ENCODE peak calls at places on chromosomes 6 and 20, in eight cellular contexts. One of them, this sample, is unnamed.

GRCh38 chr6:115570326-115570725 is 490.4 kb downstream of the FRK start:
- DNase-seq in K562: no peak
- DNase-seq in fibroblast of lung: peak
- DNase-seq in SK-N-SH: no peak
- DNase-seq in mammary epithelial cell: no peak
- DNase-seq in PC-3: no peak
- DNase-seq in kidney: no peak
- DNase-seq in endothelial cell of umbilical vein: no peak
- DNase-seq in this sample: no peak

GRCh38 chr20:17520583-17520982 is 10.6 kb downstream of the BFSP1 start:
- DNase-seq in K562: no peak
- DNase-seq in fibroblast of lung: no peak
- DNase-seq in SK-N-SH: no peak
- DNase-seq in mammary epithelial cell: no peak
- DNase-seq in PC-3: no peak
- DNase-seq in kidney: no peak
- DNase-seq in endothelial cell of umbilical vein: peak
- DNase-seq in this sample: no peak

GRCh38 chr6:14639983-14640599 is 522.5 kb downstream of the CD83 start:
- DNase-seq in K562: no peak
- DNase-seq in fibroblast of lung: no peak
- DNase-seq in SK-N-SH: no peak
- DNase-seq in mammary epithelial cell: no peak
- DNase-seq in PC-3: no peak
- DNase-seq in kidney: no peak
- DNase-seq in endothelial cell of umbilical vein: no peak
- DNase-seq in this sample: peak

GRCh38 chr6:16572943-16573342 is 188.3 kb downstream of the ATXN1 start:
- DNase-seq in K562: no peak
- DNase-seq in fibroblast of lung: no peak
- DNase-seq in SK-N-SH: no peak
- DNase-seq in mammary epithelial cell: no peak
- DNase-seq in PC-3: no peak
- DNase-seq in kidney: no peak
- DNase-seq in endothelial cell of umbilical vein: no peak
- DNase-seq in this sample: no peak

GRCh38 chr6:12962995-12963394 is 246.4 kb downstream of the PHACTR1 start:
- DNase-seq in K562: no peak
- DNase-seq in fibroblast of lung: no peak
- DNase-seq in SK-N-SH: no peak
- DNase-seq in mammary epithelial cell: no peak
- DNase-seq in PC-3: no peak
- DNase-seq in kidney: no peak
- DNase-seq in endothelial cell of umbilical vein: peak
- DNase-seq in this sample: no peak

GRCh38 chr6:53441035-53441493 is 92.3 kb upstream of the ELOVL5 start:
- DNase-seq in K562: no peak
- DNase-seq in fibroblast of lung: peak
- DNase-seq in SK-N-SH: no peak
- DNase-seq in mammary epithelial cell: no peak
- DNase-seq in PC-3: no peak
- DNase-seq in kidney: no peak
- DNase-seq in endothelial cell of umbilical vein: no peak
- DNase-seq in this sample: no peak

GRCh38 chr20:35901678-35902544 is 52.4 kb downstream of the SCAND1 start:
- DNase-seq in K562: peak
- DNase-seq in fibroblast of lung: peak
- DNase-seq in SK-N-SH: no peak
- DNase-seq in mammary epithelial cell: peak
- DNase-seq in PC-3: peak
- DNase-seq in kidney: no peak
- DNase-seq in endothelial cell of umbilical vein: peak
- DNase-seq in this sample: no peak

GRCh38 chr20:8187740-8188139 is 55.7 kb downstream of the PLCB1 start:
- DNase-seq in K562: no peak
- DNase-seq in fibroblast of lung: peak
- DNase-seq in SK-N-SH: no peak
- DNase-seq in mammary epithelial cell: no peak
- DNase-seq in PC-3: no peak
- DNase-seq in kidney: no peak
- DNase-seq in endothelial cell of umbilical vein: no peak
- DNase-seq in this sample: no peak

GRCh38 chr20:11155156-11155805 is 481.5 kb upstream of the JAG1 start:
- DNase-seq in K562: no peak
- DNase-seq in fibroblast of lung: no peak
- DNase-seq in SK-N-SH: no peak
- DNase-seq in mammary epithelial cell: no peak
- DNase-seq in PC-3: peak
- DNase-seq in kidney: no peak
- DNase-seq in endothelial cell of umbilical vein: peak
- DNase-seq in this sample: no peak

GRCh38 chr20:22532598-22532997 is 51.8 kb downstream of the FOXA2 start:
- DNase-seq in K562: no peak
- DNase-seq in fibroblast of lung: no peak
- DNase-seq in SK-N-SH: no peak
- DNase-seq in mammary epithelial cell: no peak
- DNase-seq in PC-3: no peak
- DNase-seq in kidney: no peak
- DNase-seq in endothelial cell of umbilical vein: no peak
- DNase-seq in this sample: no peak

GRCh38 chr6:148208298-148208697 is 134.3 kb upstream of the SASH1 start:
- DNase-seq in K562: no peak
- DNase-seq in fibroblast of lung: no peak
- DNase-seq in SK-N-SH: no peak
- DNase-seq in mammary epithelial cell: no peak
- DNase-seq in PC-3: no peak
- DNase-seq in kidney: no peak
- DNase-seq in endothelial cell of umbilical vein: no peak
- DNase-seq in this sample: no peak

GRCh38 chr6:137045221-137045789 is 540 bp upstream of the IL20RA start:
- DNase-seq in K562: no peak
- DNase-seq in fibroblast of lung: no peak
- DNase-seq in SK-N-SH: no peak
- DNase-seq in mammary epithelial cell: no peak
- DNase-seq in PC-3: peak
- DNase-seq in kidney: no peak
- DNase-seq in endothelial cell of umbilical vein: no peak
- DNase-seq in this sample: no peak

GRCh38 chr20:32749914-32750637 is 6.8 kb upstream of the COMMD7 start:
- DNase-seq in K562: no peak
- DNase-seq in fibroblast of lung: no peak
- DNase-seq in SK-N-SH: no peak
- DNase-seq in mammary epithelial cell: no peak
- DNase-seq in PC-3: no peak
- DNase-seq in kidney: no peak
- DNase-seq in endothelial cell of umbilical vein: no peak
- DNase-seq in this sample: peak

GRCh38 chr6:111794300-111794699 is 79.0 kb downstream of the FYN start:
- DNase-seq in K562: no peak
- DNase-seq in fibroblast of lung: no peak
- DNase-seq in SK-N-SH: no peak
- DNase-seq in mammary epithelial cell: no peak
- DNase-seq in PC-3: no peak
- DNase-seq in kidney: no peak
- DNase-seq in endothelial cell of umbilical vein: no peak
- DNase-seq in this sample: no peak

GRCh38 chr6:37201726-37202125 is 31.8 kb downstream of the PIM1 start:
- DNase-seq in K562: peak
- DNase-seq in fibroblast of lung: no peak
- DNase-seq in SK-N-SH: no peak
- DNase-seq in mammary epithelial cell: no peak
- DNase-seq in PC-3: no peak
- DNase-seq in kidney: no peak
- DNase-seq in endothelial cell of umbilical vein: no peak
- DNase-seq in this sample: no peak

GRCh38 chr6:167324111-167324510 is 775 bp upstream of the TTLL2 start:
- DNase-seq in K562: no peak
- DNase-seq in fibroblast of lung: no peak
- DNase-seq in SK-N-SH: no peak
- DNase-seq in mammary epithelial cell: no peak
- DNase-seq in PC-3: no peak
- DNase-seq in kidney: no peak
- DNase-seq in endothelial cell of umbilical vein: no peak
- DNase-seq in this sample: peak

GRCh38 chr20:19909696-19910095 is 107.5 kb upstream of the NAA20 start:
- DNase-seq in K562: no peak
- DNase-seq in fibroblast of lung: no peak
- DNase-seq in SK-N-SH: no peak
- DNase-seq in mammary epithelial cell: no peak
- DNase-seq in PC-3: no peak
- DNase-seq in kidney: peak
- DNase-seq in endothelial cell of umbilical vein: no peak
- DNase-seq in this sample: no peak

DNA sequence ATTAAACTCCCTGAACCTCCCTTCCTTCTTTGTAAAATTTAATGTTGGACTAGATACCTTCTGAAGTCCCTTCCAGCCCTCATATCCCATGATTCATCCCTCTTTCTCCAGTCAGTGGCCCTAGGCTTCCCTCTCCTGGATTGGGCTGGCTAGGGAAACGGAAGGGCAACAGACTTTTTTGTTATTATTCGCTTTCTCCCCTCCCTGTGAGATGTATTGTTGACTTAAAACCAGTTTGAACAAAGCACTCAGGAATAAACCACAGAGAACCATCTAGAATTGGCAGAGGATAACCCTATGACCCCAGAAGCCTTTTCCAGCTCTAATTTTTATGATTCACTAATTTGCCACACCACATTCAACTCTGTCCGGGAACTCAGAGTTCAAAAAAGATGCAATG is 239.7 kb upstream of the SUPT3H start:
- DNase-seq in K562: no peak
- DNase-seq in fibroblast of lung: no peak
- DNase-seq in SK-N-SH: no peak
- DNase-seq in mammary epithelial cell: peak
- DNase-seq in PC-3: peak
- DNase-seq in kidney: no peak
- DNase-seq in endothelial cell of umbilical vein: peak
- DNase-seq in this sample: no peak
- TF ChIP-seq CTCF in K562: no peak
- TF ChIP-seq CTCF in fibroblast of lung: no peak
- TF ChIP-seq CTCF in SK-N-SH: peak
- TF ChIP-seq CTCF in mammary epithelial cell: peak
- TF ChIP-seq CTCF in PC-3: peak
- TF ChIP-seq CTCF in kidney: no peak
- TF ChIP-seq CTCF in endothelial cell of umbilical vein: no peak
- TF ChIP-seq CTCF in this sample: no peak

GRCh38 chr6:106063448-106063850 is 22.7 kb upstream of the PRDM1 start:
- DNase-seq in K562: no peak
- DNase-seq in fibroblast of lung: peak
- DNase-seq in SK-N-SH: no peak
- DNase-seq in mammary epithelial cell: peak
- DNase-seq in PC-3: peak
- DNase-seq in kidney: no peak
- DNase-seq in endothelial cell of umbilical vein: no peak
- DNase-seq in this sample: no peak

GRCh38 chr6:106064766-106065165 is 21.4 kb upstream of the PRDM1 start:
- DNase-seq in K562: no peak
- DNase-seq in fibroblast of lung: no peak
- DNase-seq in SK-N-SH: no peak
- DNase-seq in mammary epithelial cell: no peak
- DNase-seq in PC-3: no peak
- DNase-seq in kidney: no peak
- DNase-seq in endothelial cell of umbilical vein: no peak
- DNase-seq in this sample: no peak

GRCh38 chr6:106066984-106067383 is 19.2 kb upstream of the PRDM1 start:
- DNase-seq in K562: no peak
- DNase-seq in fibroblast of lung: peak
- DNase-seq in SK-N-SH: no peak
- DNase-seq in mammary epithelial cell: no peak
- DNase-seq in PC-3: no peak
- DNase-seq in kidney: no peak
- DNase-seq in endothelial cell of umbilical vein: no peak
- DNase-seq in this sample: no peak

GRCh38 chr6:106060167-106060566 is 26.0 kb upstream of the PRDM1 start:
- DNase-seq in K562: no peak
- DNase-seq in fibroblast of lung: no peak
- DNase-seq in SK-N-SH: no peak
- DNase-seq in mammary epithelial cell: no peak
- DNase-seq in PC-3: no peak
- DNase-seq in kidney: no peak
- DNase-seq in endothelial cell of umbilical vein: no peak
- DNase-seq in this sample: no peak

GRCh38 chr6:106064103-106064502 is 22.0 kb upstream of the PRDM1 start:
- DNase-seq in K562: no peak
- DNase-seq in fibroblast of lung: no peak
- DNase-seq in SK-N-SH: no peak
- DNase-seq in mammary epithelial cell: peak
- DNase-seq in PC-3: peak
- DNase-seq in kidney: no peak
- DNase-seq in endothelial cell of umbilical vein: no peak
- DNase-seq in this sample: no peak
- H3K9ac ChIP-seq in K562: no peak
- H3K9ac ChIP-seq in fibroblast of lung: no peak
- H3K9ac ChIP-seq in SK-N-SH: no peak
- H3K9ac ChIP-seq in mammary epithelial cell: no peak
- H3K9ac ChIP-seq in PC-3: no peak
- H3K9ac ChIP-seq in kidney: no peak
- H3K9ac ChIP-seq in endothelial cell of umbilical vein: no peak
- H3K9ac ChIP-seq in this sample: no peak

GRCh38 chr6:33492093-33492492 is 37.7 kb downstream of the ZBTB9 start:
- DNase-seq in K562: peak
- DNase-seq in fibroblast of lung: no peak
- DNase-seq in SK-N-SH: no peak
- DNase-seq in mammary epithelial cell: no peak
- DNase-seq in PC-3: no peak
- DNase-seq in kidney: no peak
- DNase-seq in endothelial cell of umbilical vein: no peak
- DNase-seq in this sample: peak

GRCh38 chr6:33490621-33491020 is 36.2 kb downstream of the ZBTB9 start:
- DNase-seq in K562: no peak
- DNase-seq in fibroblast of lung: no peak
- DNase-seq in SK-N-SH: no peak
- DNase-seq in mammary epithelial cell: no peak
- DNase-seq in PC-3: no peak
- DNase-seq in kidney: no peak
- DNase-seq in endothelial cell of umbilical vein: no peak
- DNase-seq in this sample: peak

DNA sequence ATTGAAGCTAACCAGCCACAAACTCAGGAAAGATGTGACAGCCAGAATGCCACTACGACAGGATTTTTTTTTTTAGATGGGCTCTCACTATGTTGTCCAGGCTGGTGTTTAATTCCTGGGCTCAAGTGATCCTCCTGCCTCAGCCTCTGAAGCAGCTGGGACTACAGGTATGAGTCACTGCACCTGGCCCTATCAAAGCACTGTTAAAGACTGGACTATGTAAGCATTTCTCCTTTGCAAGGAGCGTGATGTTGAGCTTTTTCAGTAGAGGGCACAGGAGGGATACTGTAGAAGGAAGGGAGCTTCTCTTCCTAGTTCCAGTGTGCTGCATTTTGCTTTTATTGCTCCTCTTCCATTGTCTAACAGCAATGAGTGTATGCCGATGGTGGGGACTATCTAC is 35.8 kb downstream of the ZBTB9 start:
- DNase-seq in K562: no peak
- DNase-seq in fibroblast of lung: no peak
- DNase-seq in SK-N-SH: no peak
- DNase-seq in mammary epithelial cell: peak
- DNase-seq in PC-3: peak
- DNase-seq in kidney: no peak
- DNase-seq in endothelial cell of umbilical vein: no peak
- DNase-seq in this sample: no peak
- TF ChIP-seq CTCF in K562: no peak
- TF ChIP-seq CTCF in fibroblast of lung: no peak
- TF ChIP-seq CTCF in SK-N-SH: no peak
- TF ChIP-seq CTCF in mammary epithelial cell: no peak
- TF ChIP-seq CTCF in PC-3: peak
- TF ChIP-seq CTCF in kidney: no peak
- TF ChIP-seq CTCF in endothelial cell of umbilical vein: no peak
- TF ChIP-seq CTCF in this sample: peak

GRCh38 chr20:31593221-31594001 is 11.7 kb upstream of the ID1 start:
- DNase-seq in K562: peak
- DNase-seq in fibroblast of lung: peak
- DNase-seq in SK-N-SH: no peak
- DNase-seq in mammary epithelial cell: peak
- DNase-seq in PC-3: peak
- DNase-seq in kidney: peak
- DNase-seq in endothelial cell of umbilical vein: peak
- DNase-seq in this sample: peak
- H3K9ac ChIP-seq in K562: no peak
- H3K9ac ChIP-seq in fibroblast of lung: peak
- H3K9ac ChIP-seq in SK-N-SH: peak
- H3K9ac ChIP-seq in mammary epithelial cell: peak
- H3K9ac ChIP-seq in PC-3: peak
- H3K9ac ChIP-seq in kidney: no peak
- H3K9ac ChIP-seq in endothelial cell of umbilical vein: no peak
- H3K9ac ChIP-seq in this sample: no peak

This sample was measured in endodermal cell.